ENCODE peak calls at places on chromosomes 11 and 22, in seven cellular contexts. X, E, G, T, J, U and V are unnamed samples. For H3K4me1, the result is how much of the 10 kb centered on the place peaks cover.

GRCh38 chr11:102172127-102172848 is 62.0 kb downstream of the YAP1 start:
- DNase-seq in X (no peak), E (no peak), G (no peak), T (no peak), J (no peak), U (no peak), V (no peak)

GRCh38 chr11:128942272-128942612 is 429 bp downstream of the TP53AIP1 start:
- DNase-seq in X (no peak), E (no peak), G (no peak), T (no peak), J (no peak), U (no peak), V (no peak)

GRCh38 chr11:73949912-73950311 is 914 bp upstream of the DNAJB13 start:
- DNase-seq in X (no peak), E (no peak), G (no peak), T (no peak), J (no peak), U (no peak), V (no peak)

GRCh38 chr11:73233211-73233610 is 15.1 kb downstream of the P2RY2 start:
- DNase-seq in X (no peak), E (no peak), G (no peak), T (peak), J (no peak), U (no peak), V (no peak)

GRCh38 chr11:114892381-114893197 is 214.3 kb downstream of the NXPE2 start:
- DNase-seq in X (no peak), E (no peak), G (no peak), T (no peak), J (peak), U (peak), V (no peak)

GRCh38 chr22:21032037-21032842 is at the start of gene SLC7A4:
- DNase-seq in X (no peak), E (no peak), G (peak), T (no peak), J (no peak), U (no peak), V (no peak)

GRCh38 chr11:84496122-84496521 is 1131.0 kb downstream of the DLG2 start:
- DNase-seq in X (no peak), E (no peak), G (no peak), T (no peak), J (no peak), U (no peak), V (no peak)

GRCh38 chr11:130000552-130001176 is 2.0 kb downstream of the PRDM10 start:
- DNase-seq in X (no peak), E (no peak), G (no peak), T (peak), J (no peak), U (peak), V (no peak)

GRCh38 chr22:39574779-39575551 is 4.4 kb downstream of the CACNA1I start:
- DNase-seq in X (no peak), E (no peak), G (no peak), T (no peak), J (peak), U (no peak), V (no peak)

GRCh38 chr11:2211113-2211971 is 39.7 kb upstream of the TH start:
- DNase-seq in X (no peak), E (peak), G (peak), T (peak), J (no peak), U (peak), V (no peak)

GRCh38 chr22:46061124-46061410 is 84.1 kb upstream of the WNT7B start:
- DNase-seq in X (no peak), E (no peak), G (no peak), T (no peak), J (no peak), U (no peak), V (no peak)

GRCh38 chr11:111001091-111001430 is 244.5 kb upstream of the POU2AF2 start:
- DNase-seq in X (no peak), E (no peak), G (no peak), T (no peak), J (no peak), U (no peak), V (no peak)

GRCh38 chr22:42066937-42067336 is 3.7 kb downstream of the NAGA start:
- DNase-seq in X (no peak), E (no peak), G (no peak), T (no peak), J (no peak), U (peak), V (no peak)

GRCh38 chr11:62545437-62546243 is 966 bp downstream of the AHNAK start:
- DNase-seq in X (no peak), E (peak), G (peak), T (peak), J (peak), U (peak), V (no peak)

GRCh38 chr11:32526715-32527114 is 56.9 kb upstream of the EIF3M start:
- DNase-seq in X (no peak), E (no peak), G (no peak), T (no peak), J (no peak), U (no peak), V (no peak)

GRCh38 chr22:49973018-49973965 is 12.7 kb downstream of the PIM3 start:
- DNase-seq in X (no peak), E (no peak), G (no peak), T (no peak), J (no peak), U (no peak), V (no peak)

GRCh38 chr22:35292786-35293185 is 6.9 kb upstream of the TOM1 start:
- DNase-seq in X (no peak), E (no peak), G (no peak), T (no peak), J (no peak), U (no peak), V (no peak)

GRCh38 chr11:59164028-59164427 is 7.9 kb upstream of the DTX4 start:
- DNase-seq in X (no peak), E (no peak), G (no peak), T (no peak), J (no peak), U (no peak), V (no peak)

GRCh38 chr11:106668147-106668546 is 350.1 kb downstream of the GUCY1A2 start:
- DNase-seq in X (no peak), E (no peak), G (no peak), T (no peak), J (no peak), U (no peak), V (no peak)

GRCh38 chr11:7436657-7437056 is 48.6 kb upstream of the OLFML1 start:
- DNase-seq in X (no peak), E (no peak), G (no peak), T (no peak), J (no peak), U (no peak), V (peak)

GRCh38 chr11:113114452-113115027 is 153.3 kb downstream of the NCAM1 start:
- DNase-seq in X (no peak), E (no peak), G (peak), T (peak), J (peak), U (peak), V (no peak)

GRCh38 chr11:119218141-119218878 is 12.2 kb downstream of the CBL start:
- DNase-seq in X (no peak), E (no peak), G (no peak), T (no peak), J (peak), U (no peak), V (no peak)

GRCh38 chr11:110859998-110860397 is 147.8 kb upstream of the ARHGAP20 start:
- DNase-seq in X (no peak), E (peak), G (no peak), T (no peak), J (no peak), U (peak), V (no peak)

GRCh38 chr11:8671242-8671641 is 11.2 kb downstream of the TRIM66 start:
- DNase-seq in X (no peak), E (no peak), G (no peak), T (no peak), J (no peak), U (peak), V (no peak)

GRCh38 chr11:100719809-100720221 is 32.7 kb downstream of the ARHGAP42 start:
- DNase-seq in X (no peak), E (no peak), G (no peak), T (no peak), J (peak), U (peak), V (no peak)

GRCh38 chr22:29136715-29137700 is 64.2 kb downstream of the KREMEN1 start:
- DNase-seq in X (no peak), E (no peak), G (no peak), T (no peak), J (no peak), U (no peak), V (no peak)

GRCh38 chr11:2789791-2790580 is 90.2 kb upstream of the KCNQ1OT1 start:
- DNase-seq in X (no peak), E (peak), G (peak), T (no peak), J (no peak), U (peak), V (no peak)

GRCh38 chr11:35267504-35267903 is 128.5 kb downstream of the CD44 start:
- DNase-seq in X (no peak), E (no peak), G (no peak), T (no peak), J (no peak), U (no peak), V (no peak)

GRCh38 chr22:23803001-23803819 is 16.4 kb downstream of the SMARCB1 start:
- DNase-seq in X (no peak), E (peak), G (no peak), T (peak), J (no peak), U (no peak), V (no peak)

GRCh38 chr11:89495951-89496350 is 4.8 kb upstream of the NOX4 start:
- DNase-seq in X (no peak), E (no peak), G (no peak), T (no peak), J (no peak), U (no peak), V (no peak)

GRCh38 chr22:20674998-20675397 is 98.9 kb upstream of the SERPIND1 start:
- DNase-seq in X (no peak), E (no peak), G (no peak), T (no peak), J (no peak), U (no peak), V (no peak)

DNA sequence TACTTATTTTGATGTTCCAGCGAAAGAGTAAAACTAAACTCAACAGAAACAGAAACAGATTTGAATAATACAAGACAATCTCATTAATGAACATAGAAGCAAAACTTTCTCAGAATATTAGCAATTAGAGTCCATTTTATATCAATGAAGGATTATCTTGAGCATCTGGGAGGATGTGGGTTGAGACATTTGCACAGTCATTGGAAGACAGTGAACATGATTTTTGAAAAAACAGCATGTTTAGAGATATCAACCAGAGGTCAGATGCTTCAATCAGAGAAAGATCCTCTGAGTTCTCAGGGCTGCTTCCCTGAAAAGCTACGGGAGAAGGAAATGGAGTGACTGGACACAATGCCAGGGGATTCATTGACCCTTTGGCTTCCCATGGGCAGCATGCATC is 35.9 kb upstream of the VPREB1 start:
- DNase-seq in X (no peak), E (no peak), G (no peak), T (no peak), J (no peak), U (no peak), V (no peak)
- H3K4me3 ChIP-seq in X (no peak), E (no peak), G (no peak), T (no peak), J (no peak), U (no peak), V (no peak)

GRCh38 chr11:64098318-64098831 is 62.6 kb downstream of the FLRT1 start:
- DNase-seq in X (no peak), E (no peak), G (no peak), T (no peak), J (no peak), U (no peak), V (no peak)
- H3K4me1 ChIP-seq in X (under half), E (under half), G (under half), T (under half), J (under half), U (under half), V (under half)

GRCh38 chr11:57457643-57458023 is 2.7 kb upstream of the RTN4RL2 start:
- DNase-seq in X (no peak), E (no peak), G (no peak), T (no peak), J (no peak), U (no peak), V (no peak)

GRCh38 chr11:57458410-57459111 is 1.8 kb upstream of the RTN4RL2 start:
- DNase-seq in X (no peak), E (peak), G (no peak), T (peak), J (peak), U (peak), V (peak)

GRCh38 chr11:57459112-57460016 is 964 bp upstream of the RTN4RL2 start:
- DNase-seq in X (no peak), E (peak), G (no peak), T (peak), J (peak), U (no peak), V (peak)

GRCh38 chr11:57458060-57458409 is 2.3 kb upstream of the RTN4RL2 start:
- DNase-seq in X (no peak), E (peak), G (no peak), T (no peak), J (peak), U (no peak), V (no peak)

GRCh38 chr11:57456960-57457642 is 3.2 kb upstream of the RTN4RL2 start:
- DNase-seq in X (peak), E (peak), G (peak), T (peak), J (peak), U (peak), V (peak)
- H3K4me3 ChIP-seq in X (no peak), E (no peak), G (no peak), T (no peak), J (no peak), U (no peak), V (no peak)

GRCh38 chr11:86015699-86016098 is 53.2 kb downstream of the PICALM start:
- DNase-seq in X (no peak), E (no peak), G (no peak), T (no peak), J (no peak), U (no peak), V (no peak)

GRCh38 chr11:86013718-86014117 is 55.2 kb downstream of the PICALM start:
- DNase-seq in X (no peak), E (no peak), G (no peak), T (no peak), J (no peak), U (no peak), V (no peak)

GRCh38 chr11:86011175-86011574 is 57.7 kb downstream of the PICALM start:
- DNase-seq in X (no peak), E (no peak), G (no peak), T (no peak), J (no peak), U (no peak), V (no peak)

GRCh38 chr11:86016451-86016850 is 52.4 kb downstream of the PICALM start:
- DNase-seq in X (no peak), E (no peak), G (no peak), T (no peak), J (no peak), U (no peak), V (no peak)

GRCh38 chr11:86014221-86014620 is 54.7 kb downstream of the PICALM start:
- DNase-seq in X (no peak), E (no peak), G (no peak), T (no peak), J (no peak), U (no peak), V (no peak)
- H3K4me1 ChIP-seq in X (under half), E (under half), G (under half), T (under half), J (under half), U (under half), V (under half)

GRCh38 chr11:45272701-45273100 is 13.4 kb downstream of the SYT13 start:
- DNase-seq in X (no peak), E (no peak), G (no peak), T (no peak), J (no peak), U (no peak), V (no peak)
- H3K4me3 ChIP-seq in X (no peak), E (no peak), G (no peak), T (no peak), J (no peak), U (no peak), V (no peak)

DNA sequence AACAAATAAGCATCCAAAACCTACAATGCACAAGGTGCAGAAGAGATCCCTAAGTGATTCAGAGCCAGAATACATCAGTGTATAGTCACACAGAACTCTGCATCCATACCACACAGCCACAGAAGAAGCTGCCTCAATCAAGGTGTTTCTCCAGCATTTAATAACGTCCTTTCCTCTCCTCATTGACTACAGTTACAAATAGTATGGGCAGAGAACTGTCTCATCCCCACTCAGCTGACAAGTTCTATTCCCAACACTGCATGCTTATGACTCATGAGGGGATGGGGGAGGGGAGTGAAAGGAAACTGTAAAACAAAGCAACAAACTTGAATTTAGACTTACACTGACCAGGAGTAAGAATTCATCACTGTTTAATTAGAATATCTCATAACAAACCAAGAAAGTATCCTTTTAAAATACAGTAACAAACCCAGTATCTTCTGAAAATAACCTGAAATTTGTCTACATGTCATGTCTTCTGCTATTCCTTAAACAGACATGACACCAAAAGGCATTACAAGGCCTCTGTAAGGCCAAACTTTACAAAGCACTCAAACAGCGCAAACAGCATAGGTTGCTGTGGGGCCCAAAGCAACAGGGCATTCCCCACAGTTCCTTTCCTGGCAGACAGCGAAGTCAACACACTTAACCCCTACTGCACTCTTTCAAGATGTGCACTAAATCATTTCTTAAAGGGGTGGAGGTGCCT is 29.3 kb downstream of the CELF1 start:
- DNase-seq in X (no peak), E (no peak), G (no peak), T (no peak), J (peak), U (peak), V (peak)
- H3K4me1 ChIP-seq in X (under half), E (under half), G (under half), T (under half), J (under half), U (under half), V (under half)

DNA sequence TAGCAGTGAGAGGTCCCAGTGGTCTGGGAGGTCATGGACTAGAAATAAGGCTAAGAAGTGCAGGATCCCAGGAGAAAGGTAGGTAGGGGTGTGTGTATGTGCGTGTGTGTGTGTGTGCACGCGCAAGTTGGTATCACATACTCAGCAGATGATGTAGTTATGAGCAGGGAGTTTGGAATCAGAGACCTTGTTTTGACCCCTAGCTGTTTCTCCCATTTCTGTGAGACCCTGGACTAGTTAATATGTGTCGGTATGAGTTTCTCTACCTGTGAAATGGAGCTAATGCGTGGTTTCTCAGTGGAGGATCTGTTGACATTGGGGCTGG is 1.3 kb downstream of the SERPING1 start:
- DNase-seq in X (no peak), E (no peak), G (no peak), T (no peak), J (no peak), U (no peak), V (no peak)
- H3K4me3 ChIP-seq in X (peak), E (no peak), G (no peak), T (peak), J (no peak), U (peak), V (no peak)

GRCh38 chr22:19111140-19111539 is 11.1 kb downstream of the DGCR2 start:
- DNase-seq in X (no peak), E (no peak), G (no peak), T (no peak), J (no peak), U (no peak), V (no peak)

GRCh38 chr22:19109198-19110063 is 12.8 kb downstream of the DGCR2 start:
- DNase-seq in X (no peak), E (no peak), G (no peak), T (no peak), J (no peak), U (no peak), V (peak)

GRCh38 chr22:19108807-19109197 is 13.4 kb downstream of the DGCR2 start:
- DNase-seq in X (no peak), E (no peak), G (no peak), T (no peak), J (no peak), U (no peak), V (no peak)

GRCh38 chr22:19111584-19111983 is 10.6 kb downstream of the DGCR2 start:
- DNase-seq in X (no peak), E (no peak), G (no peak), T (no peak), J (no peak), U (no peak), V (no peak)

GRCh38 chr22:19110064-19110458 is 12.2 kb downstream of the DGCR2 start:
- DNase-seq in X (no peak), E (no peak), G (no peak), T (no peak), J (no peak), U (no peak), V (no peak)
- H3K4me1 ChIP-seq in X (under half), E (under half), G (under half), T (under half), J (under half), U (under half), V (half or more)

GRCh38 chr11:76823481-76824028 is 37.2 kb upstream of the ACER3 start:
- DNase-seq in X (no peak), E (no peak), G (no peak), T (no peak), J (peak), U (peak), V (no peak)
- H3K4me3 ChIP-seq in X (no peak), E (no peak), G (no peak), T (no peak), J (peak), U (no peak), V (no peak)

GRCh38 chr11:103476874-103477273 is 367.6 kb downstream of the DYNC2H1 start:
- DNase-seq in X (no peak), E (no peak), G (no peak), T (no peak), J (no peak), U (no peak), V (no peak)
- H3K4me1 ChIP-seq in X (under half), E (under half), G (under half), T (under half), J (under half), U (under half), V (under half)